ENCODE peak calls at places on chromosomes 4 and X, in six cellular contexts. T, W, B, S, F and Q are unnamed samples.

GRCh38 chr4:91325495-91325894 is 978.3 kb upstream of the GRID2 start:
- DNase-seq in T (peak), W (no peak), B (no peak), S (peak), F (no peak), Q (no peak)

GRCh38 chr4:986428-986948 is 356 bp upstream of the IDUA start:
- DNase-seq in T (no peak), W (no peak), B (no peak), S (peak), F (no peak), Q (no peak)

GRCh38 chr4:72567821-72568620 is 1.0 kb downstream of the ADAMTS3 start:
- DNase-seq in T (peak), W (no peak), B (no peak), S (peak), F (no peak), Q (peak)

GRCh38 chr4:10006236-10006603 is 15.1 kb downstream of the SLC2A9 start:
- DNase-seq in T (peak), W (no peak), B (no peak), S (peak), F (no peak), Q (peak)

GRCh38 chrX:9997524-9997923 is 30.4 kb downstream of the CLDN34 start:
- DNase-seq in T (no peak), W (peak), B (peak), S (no peak), F (no peak), Q (no peak)

GRCh38 chr4:139184129-139184528 is 7.1 kb upstream of the ELF2 start:
- DNase-seq in T (no peak), W (no peak), B (no peak), S (peak), F (no peak), Q (no peak)

GRCh38 chr4:14000091-14000814 is 372.7 kb upstream of the BOD1L1 start:
- DNase-seq in T (no peak), W (no peak), B (no peak), S (no peak), F (no peak), Q (peak)

GRCh38 chr4:189917161-189917891 is 23.3 kb upstream of the FRG1 start:
- DNase-seq in T (no peak), W (no peak), B (no peak), S (no peak), F (no peak), Q (no peak)

GRCh38 chr4:142840516-142841123 is 5.5 kb downstream of the INPP4B start:
- DNase-seq in T (no peak), W (no peak), B (no peak), S (peak), F (no peak), Q (no peak)

GRCh38 chr4:116632269-116632668 is 453.1 kb downstream of the TRAM1L1 start:
- DNase-seq in T (no peak), W (no peak), B (no peak), S (no peak), F (no peak), Q (no peak)

GRCh38 chr4:98046665-98047064 is 96.6 kb downstream of the STPG2 start:
- DNase-seq in T (no peak), W (no peak), B (no peak), S (no peak), F (no peak), Q (no peak)

GRCh38 chr4:137283737-137284136 is 248.6 kb downstream of the PCDH18 start:
- DNase-seq in T (no peak), W (no peak), B (no peak), S (no peak), F (no peak), Q (no peak)

GRCh38 chr4:140252144-140252741 is 98.3 kb upstream of the MAML3 start:
- DNase-seq in T (no peak), W (no peak), B (no peak), S (peak), F (no peak), Q (no peak)

GRCh38 chrX:45344597-45344996 is 143.9 kb upstream of the DIPK2B start:
- DNase-seq in T (no peak), W (no peak), B (no peak), S (no peak), F (no peak), Q (no peak)

GRCh38 chrX:2705036-2705435 is 13.9 kb downstream of the CD99 start:
- DNase-seq in T (no peak), W (no peak), B (no peak), S (no peak), F (no peak), Q (no peak)

GRCh38 chr4:129043523-129043922 is 49.8 kb downstream of the SCLT1 start:
- DNase-seq in T (no peak), W (no peak), B (no peak), S (peak), F (no peak), Q (no peak)

GRCh38 chr4:4415806-4416805 is 29.2 kb downstream of the NSG1 start:
- DNase-seq in T (no peak), W (no peak), B (no peak), S (no peak), F (no peak), Q (no peak)